ENCODE peak calls at places on chromosomes 7 and 10, in nine cellular contexts. N is cardiac fibroblast, C is BJ, V is stomach, J is AG04449, X is transverse colon, M is fibroblast of lung, I is Panc1, B is A549. D is an unnamed sample.
A peak's percentile ranks its signal among the peaks of the same experiment; 100 is the strongest.

GRCh38 chr7:129311429-129311828 is 86.6 kb downstream of the AHCYL2 start:
- DNase-seq in B (no peak), C (no peak), M (no peak), I (no peak), N (no peak), V (no peak), J (no peak), X (no peak), D (no peak)

GRCh38 chr10:89915021-89915420 is 213.6 kb downstream of the KIF20B start:
- DNase-seq in V (no peak), N (no peak), C (no peak), I (no peak), B (no peak), X (no peak), M (peak; percentile 87), J (no peak), D (no peak)

GRCh38 chr7:135672560-135673359 is 10.4 kb downstream of the STMP1 start:
- DNase-seq in M (peak; percentile 76), V (no peak), C (no peak), N (peak; percentile 90), I (no peak), B (peak; percentile 68), X (no peak), J (peak; percentile 31), D (peak; percentile 77)

GRCh38 chr7:47482013-47482761 is 99.7 kb downstream of the TNS3 start:
- DNase-seq in M (peak; percentile 98), X (no peak), B (no peak), C (peak; percentile 76), J (peak; percentile 91), N (peak; percentile 95), I (no peak), V (no peak), D (peak; percentile 82)

GRCh38 chr10:80709879-80710278 is 172.2 kb downstream of the SH2D4B start:
- DNase-seq in B (no peak), M (no peak), N (no peak), C (no peak), I (no peak), J (no peak), V (no peak), X (no peak), D (no peak)

GRCh38 chr7:123846217-123846891 is 1.4 kb downstream of the HYAL4 start:
- DNase-seq in X (no peak), V (no peak), M (peak; percentile 15), B (no peak), N (peak; percentile 71), C (no peak), J (no peak), I (no peak), D (no peak)

GRCh38 chr7:70785427-70785826 is 346.5 kb upstream of the GALNT17 start:
- DNase-seq in I (no peak), J (no peak), M (no peak), C (no peak), N (no peak), V (no peak), X (no peak), B (no peak), D (no peak)

GRCh38 chr7:72793791-72794190 is 34.2 kb downstream of the TYW1B start:
- DNase-seq in N (no peak), C (no peak), J (no peak), X (no peak), V (no peak), M (no peak), B (no peak), I (no peak), D (no peak)

GRCh38 chr10:58919927-58920654 is 256.4 kb upstream of the PHYHIPL start:
- DNase-seq in C (peak; percentile 53), J (peak; percentile 59), N (peak; percentile 91), M (peak; percentile 92), V (no peak), X (no peak), I (peak; percentile 72), B (peak; percentile 68), D (peak; percentile 32)

GRCh38 chr7:27112361-27112760 is 9.9 kb upstream of the HOXA2 start:
- DNase-seq in M (no peak), X (no peak), B (no peak), N (no peak), V (no peak), C (no peak), I (no peak), J (no peak), D (no peak)
- H3K4me3 ChIP-seq in M (peak overlapping the region; percentile 92), X (no peak overlapping the region), B (peak overlapping the region; percentile 72), N (no peak overlapping the region), V (no peak overlapping the region), C (no peak overlapping the region), I (peak overlapping the region; percentile 77), J (no peak overlapping the region), D (no peak overlapping the region)

DNA sequence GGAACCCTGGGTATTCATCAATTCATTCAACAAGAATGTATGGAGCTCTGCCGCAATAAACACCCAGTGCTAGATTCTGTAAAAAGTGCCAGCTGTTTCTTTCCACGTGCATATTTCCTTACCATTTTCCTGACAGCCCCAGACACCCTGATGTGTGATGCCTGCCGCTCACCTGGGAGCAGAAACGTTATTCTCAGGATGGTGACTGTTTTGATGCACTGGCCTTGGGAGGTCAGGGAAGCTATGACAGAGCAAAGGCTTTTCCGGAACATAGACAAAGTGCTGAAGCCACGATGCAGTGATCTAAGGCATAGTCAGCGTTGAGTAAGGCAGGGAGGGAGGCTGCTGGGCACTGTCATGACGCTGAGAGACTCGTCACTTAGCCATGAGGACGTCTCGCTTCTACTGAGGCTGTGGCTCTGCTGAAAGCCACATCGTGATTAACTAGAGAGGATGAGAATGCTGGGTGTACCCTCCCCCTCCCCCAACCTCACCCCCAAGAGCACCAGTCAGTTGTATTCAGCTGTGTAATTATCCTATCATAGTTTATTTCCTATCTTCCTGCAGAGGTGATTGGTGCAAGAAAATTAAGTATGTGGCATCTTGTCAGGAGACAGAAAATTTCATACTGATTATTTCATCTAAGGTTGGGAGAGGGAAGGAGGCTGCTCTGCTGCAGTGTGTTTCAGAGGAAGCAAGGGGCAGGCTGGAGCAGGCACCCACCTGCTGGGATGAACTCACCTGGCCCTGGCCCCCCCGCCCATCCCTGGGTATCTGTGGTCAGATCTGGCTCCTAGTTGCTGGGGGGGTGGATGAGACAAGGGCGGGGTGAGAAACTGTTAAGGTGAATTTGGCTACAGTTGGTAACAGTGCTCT is 48.8 kb upstream of the SMNDC1 start:
- DNase-seq in I (peak; percentile 95), M (peak; percentile 95), B (peak; percentile 44), X (peak; percentile 28), C (peak; percentile 71), V (no peak), J (peak; percentile 70), N (peak; percentile 98), D (peak; percentile 49)
- TF ChIP-seq CTCF in I (no peak), M (peak; percentile 31), B (no peak), X (no peak), C (peak; percentile 42), V (no peak), J (peak; percentile 22), N (peak; percentile 32), D (no peak)

DNA sequence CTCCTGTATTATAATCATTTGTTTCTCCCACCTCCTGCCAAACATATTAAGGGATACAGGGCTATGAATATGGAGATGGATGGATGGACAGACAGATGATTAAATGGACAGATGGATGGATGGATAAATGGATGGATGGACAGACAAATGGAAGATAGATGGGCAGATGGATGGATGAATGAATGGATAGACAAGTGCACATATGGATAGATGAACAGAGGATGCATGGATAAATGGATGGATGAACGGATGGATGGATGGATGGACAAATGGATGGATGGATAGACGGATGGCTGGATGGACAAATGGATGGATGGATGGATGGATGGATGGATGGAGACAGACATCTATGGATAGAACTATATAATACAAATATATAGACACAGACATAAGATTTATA is 59.8 kb downstream of the EBF3 start:
- DNase-seq in N (no peak), J (no peak), B (no peak), M (no peak), I (no peak), X (no peak), C (no peak), V (no peak), D (no peak)
- H3K4me3 ChIP-seq in N (no peak overlapping the region), J (no peak overlapping the region), B (no peak overlapping the region), M (no peak overlapping the region), I (no peak overlapping the region), X (no peak overlapping the region), C (no peak overlapping the region), V (no peak overlapping the region), D (no peak overlapping the region)

GRCh38 chr10:101218423-101219136 is 10.7 kb downstream of the LBX1 start:
- DNase-seq in V (no peak), B (no peak), C (no peak), J (no peak), M (no peak), I (no peak), N (no peak), X (no peak), D (no peak)

GRCh38 chr10:101216207-101216607 is 13.1 kb downstream of the LBX1 start:
- DNase-seq in N (no peak), V (no peak), X (no peak), M (no peak), B (no peak), C (no peak), I (no peak), J (no peak), D (no peak)

GRCh38 chr10:101219137-101219945 is 9.9 kb downstream of the LBX1 start:
- DNase-seq in V (no peak), I (no peak), C (no peak), N (no peak), J (no peak), B (no peak), M (no peak), X (no peak), D (no peak)

GRCh38 chr10:101216631-101217425 is 12.4 kb downstream of the LBX1 start:
- DNase-seq in M (no peak), V (no peak), I (no peak), C (no peak), X (no peak), B (no peak), J (no peak), N (no peak), D (no peak)

DNA sequence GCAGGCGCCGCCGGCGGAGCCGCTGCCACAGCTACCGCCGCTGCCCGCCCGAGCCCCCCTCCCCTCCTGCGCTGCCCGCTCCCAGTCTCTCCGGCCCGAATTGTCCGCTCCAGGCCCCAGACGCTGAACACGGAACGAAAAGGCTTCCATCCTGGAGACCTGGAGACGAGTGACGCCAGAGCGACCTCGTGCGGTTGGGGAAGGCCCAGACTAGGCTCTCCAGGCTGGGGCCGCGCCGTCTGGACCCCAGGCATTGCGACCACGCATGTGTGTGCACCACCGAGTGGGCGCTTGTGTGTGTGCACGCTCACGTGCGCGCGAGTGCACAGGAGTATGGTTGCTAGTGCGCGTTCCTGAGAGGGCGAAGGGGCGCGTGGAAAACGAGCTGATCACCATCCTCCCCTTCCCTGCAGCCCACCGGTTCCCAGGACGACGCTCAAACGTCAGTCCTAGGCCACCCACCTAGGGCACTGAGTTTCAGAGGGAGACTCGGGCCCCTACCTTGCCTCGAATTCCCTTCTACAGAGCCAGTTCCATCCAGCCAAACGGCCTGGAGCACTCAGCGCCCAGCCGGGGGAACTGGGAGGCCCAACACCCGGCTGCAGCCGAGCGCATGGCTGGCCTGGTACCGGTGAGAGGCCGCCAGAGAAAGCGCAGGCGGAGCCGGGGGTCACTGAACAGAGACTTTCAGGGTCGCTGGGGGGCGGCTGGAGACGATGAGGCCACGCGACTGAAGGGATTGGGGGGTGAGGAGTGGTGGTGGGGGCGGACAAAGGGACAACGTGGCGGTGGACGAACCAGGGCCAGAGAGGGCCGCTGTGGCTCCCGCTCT is 11.6 kb downstream of the LBX1 start:
- DNase-seq in M (peak; percentile 37), V (no peak), C (no peak), I (no peak), J (no peak), B (peak; percentile 71), N (peak; percentile 48), X (peak; percentile 36), D (no peak)
- TF ChIP-seq CTCF in M (peak; percentile 34), V (no peak), C (peak; percentile 48), I (peak; percentile 83), J (peak; percentile 59), B (peak; percentile 60), N (peak; percentile 32), X (peak; percentile 9), D (peak; percentile 39)